ENCODE peak calls at places on chromosome 1, in ten cellular contexts. K is occipital lobe; S is adipocyte; V is left cardiac atrium; J is stimulated activated CD4-positive, alpha-beta T cell treated with anti-CD3 and anti-CD28 coated beads, Interleukin-15, amount 100 ng/mL, for 48 hours; E is putamen; T is mesothelial cell of epicardium; Z is activated CD8-positive, alpha-beta memory T cell treated with anti-CD3 and anti-CD28 coated beads for 4 hours; B is Peyer's patch; Q is T-helper 2 cell. H is an unnamed sample.

GRCh38 chr1:4726620-4727341 is 72.4 kb downstream of the AJAP1 start:
- DNase-seq in E (no peak), V (no peak), B (no peak), S (no peak), Z (no peak), Q (no peak), K (peak; percentile 35), J (no peak), T (no peak), H (no peak)

GRCh38 chr1:61079898-61080336 is 2.4 kb upstream of the NFIA start:
- DNase-seq in T (peak; percentile 76), Q (no peak), Z (no peak), J (no peak), V (peak; percentile 82), S (peak; percentile 82), K (peak; percentile 69), B (peak; percentile 84), E (peak; percentile 94), H (no peak)

GRCh38 chr1:154151311-154151710 is 3.6 kb downstream of the NUP210L start:
- DNase-seq in T (no peak), V (no peak), Q (no peak), J (no peak), Z (no peak), B (no peak), E (no peak), K (no peak), S (peak; percentile 40), H (no peak)

GRCh38 chr1:234724517-234725176 is 114.7 kb upstream of the IRF2BP2 start:
- DNase-seq in J (no peak), E (no peak), S (no peak), Z (no peak), Q (peak; percentile 45), V (peak; percentile 80), B (peak; percentile 78), K (no peak), T (peak; percentile 72), H (no peak)

GRCh38 chr1:22876359-22877111 is 96.1 kb downstream of the LACTBL1 start:
- DNase-seq in Q (no peak), S (peak; percentile 57), T (no peak), B (no peak), J (no peak), Z (no peak), E (peak; percentile 43), V (peak; percentile 44), K (no peak), H (no peak)

GRCh38 chr1:43427524-43427923 is 26.2 kb downstream of the HYI start:
- DNase-seq in T (no peak), Z (no peak), B (no peak), J (no peak), K (no peak), V (no peak), Q (no peak), E (no peak), S (no peak), H (no peak)

GRCh38 chr1:162035241-162035640 is 11.6 kb upstream of the OLFML2B start:
- DNase-seq in J (no peak), Z (no peak), S (no peak), E (no peak), T (no peak), K (no peak), V (no peak), B (no peak), Q (no peak), H (no peak)

GRCh38 chr1:150102986-150103385 is 35.4 kb downstream of the VPS45 start:
- DNase-seq in Z (no peak), K (no peak), S (no peak), T (no peak), Q (peak; percentile 10), J (no peak), V (no peak), B (no peak), E (no peak), H (no peak)

GRCh38 chr1:153957744-153958110 is 685 bp downstream of the CRTC2 start:
- DNase-seq in J (no peak), S (peak; percentile 54), V (no peak), T (no peak), E (no peak), Z (no peak), B (peak; percentile 76), K (no peak), Q (peak; percentile 66), H (no peak)

GRCh38 chr1:89715677-89716076 is 82.8 kb downstream of the LRRC8C start:
- DNase-seq in V (no peak), T (no peak), S (no peak), E (no peak), Z (no peak), B (no peak), K (no peak), Q (no peak), J (no peak), H (no peak)

H was measured in SIG-M5.